ENCODE peak calls at places on chromosomes 12 and 14, in nine cellular contexts. One of them, this sample, is unnamed.

GRCh38 chr12:92757599-92758121 is 54.9 kb downstream of the PLEKHG7 start:
- DNase-seq in fibroblast of lung: no peak
- DNase-seq in HL-60: no peak
- DNase-seq in suprapubic skin: no peak
- DNase-seq in RWPE1: no peak
- DNase-seq in A549: no peak
- DNase-seq in astrocyte: no peak
- DNase-seq in heart right ventricle: no peak
- DNase-seq in pancreas: no peak
- DNase-seq in this sample: no peak

GRCh38 chr12:100401660-100402059 is 44.8 kb downstream of the SLC17A8 start:
- DNase-seq in fibroblast of lung: peak; percentile 45
- DNase-seq in HL-60: no peak
- DNase-seq in suprapubic skin: no peak
- DNase-seq in RWPE1: peak; percentile 69
- DNase-seq in A549: peak; percentile 66
- DNase-seq in astrocyte: peak; percentile 69
- DNase-seq in heart right ventricle: no peak
- DNase-seq in pancreas: no peak
- DNase-seq in this sample: no peak

GRCh38 chr12:106023034-106023433 is 115.7 kb downstream of the NUAK1 start:
- DNase-seq in fibroblast of lung: no peak
- DNase-seq in HL-60: no peak
- DNase-seq in suprapubic skin: no peak
- DNase-seq in RWPE1: no peak
- DNase-seq in A549: peak; percentile 22
- DNase-seq in astrocyte: no peak
- DNase-seq in heart right ventricle: no peak
- DNase-seq in pancreas: no peak
- DNase-seq in this sample: no peak

GRCh38 chr12:709631-710030 is 42.7 kb upstream of the WNK1 start:
- DNase-seq in fibroblast of lung: no peak
- DNase-seq in HL-60: no peak
- DNase-seq in suprapubic skin: no peak
- DNase-seq in RWPE1: no peak
- DNase-seq in A549: no peak
- DNase-seq in astrocyte: no peak
- DNase-seq in heart right ventricle: no peak
- DNase-seq in pancreas: no peak
- DNase-seq in this sample: no peak

GRCh38 chr12:70822431-70822830 is 98.1 kb downstream of the PTPRR start:
- DNase-seq in fibroblast of lung: no peak
- DNase-seq in HL-60: no peak
- DNase-seq in suprapubic skin: no peak
- DNase-seq in RWPE1: no peak
- DNase-seq in A549: no peak
- DNase-seq in astrocyte: no peak
- DNase-seq in heart right ventricle: no peak
- DNase-seq in pancreas: no peak
- DNase-seq in this sample: no peak

GRCh38 chr12:78820946-78821345 is 43.6 kb upstream of the SYT1 start:
- DNase-seq in fibroblast of lung: no peak
- DNase-seq in HL-60: no peak
- DNase-seq in suprapubic skin: no peak
- DNase-seq in RWPE1: no peak
- DNase-seq in A549: no peak
- DNase-seq in astrocyte: peak; percentile 2
- DNase-seq in heart right ventricle: no peak
- DNase-seq in pancreas: no peak
- DNase-seq in this sample: no peak

GRCh38 chr14:32469388-32470160 is 140.5 kb downstream of the AKAP6 start:
- DNase-seq in fibroblast of lung: peak; percentile 82
- DNase-seq in HL-60: no peak
- DNase-seq in suprapubic skin: no peak
- DNase-seq in RWPE1: peak; percentile 20
- DNase-seq in A549: peak; percentile 55
- DNase-seq in astrocyte: peak; percentile 49
- DNase-seq in heart right ventricle: no peak
- DNase-seq in pancreas: no peak
- DNase-seq in this sample: no peak

GRCh38 chr12:117844114-117844513 is 124.7 kb downstream of the KSR2 start:
- DNase-seq in fibroblast of lung: no peak
- DNase-seq in HL-60: no peak
- DNase-seq in suprapubic skin: no peak
- DNase-seq in RWPE1: no peak
- DNase-seq in A549: no peak
- DNase-seq in astrocyte: no peak
- DNase-seq in heart right ventricle: no peak
- DNase-seq in pancreas: no peak
- DNase-seq in this sample: no peak

GRCh38 chr12:117155278-117156060 is 34.8 kb downstream of the FBXO21 start:
- DNase-seq in fibroblast of lung: peak; percentile 26
- DNase-seq in HL-60: peak; percentile 34
- DNase-seq in suprapubic skin: peak; percentile 80
- DNase-seq in RWPE1: peak; percentile 94
- DNase-seq in A549: peak; percentile 95
- DNase-seq in astrocyte: peak; percentile 16
- DNase-seq in heart right ventricle: peak; percentile 46
- DNase-seq in pancreas: peak; percentile 87
- DNase-seq in this sample: no peak

GRCh38 chr14:93952829-93953228 is 23.5 kb downstream of the ASB2 start:
- DNase-seq in fibroblast of lung: no peak
- DNase-seq in HL-60: no peak
- DNase-seq in suprapubic skin: no peak
- DNase-seq in RWPE1: no peak
- DNase-seq in A549: no peak
- DNase-seq in astrocyte: no peak
- DNase-seq in heart right ventricle: no peak
- DNase-seq in pancreas: no peak
- DNase-seq in this sample: no peak

GRCh38 chr12:70919597-70920035 is 922 bp downstream of the PTPRR start:
- DNase-seq in fibroblast of lung: peak; percentile 27
- DNase-seq in HL-60: no peak
- DNase-seq in suprapubic skin: no peak
- DNase-seq in RWPE1: no peak
- DNase-seq in A549: no peak
- DNase-seq in astrocyte: peak; percentile 1
- DNase-seq in heart right ventricle: no peak
- DNase-seq in pancreas: no peak
- DNase-seq in this sample: no peak

GRCh38 chr14:34075095-34075744 is 124.3 kb upstream of the EGLN3 start:
- DNase-seq in fibroblast of lung: no peak
- DNase-seq in HL-60: peak; percentile 71
- DNase-seq in suprapubic skin: no peak
- DNase-seq in RWPE1: no peak
- DNase-seq in A549: no peak
- DNase-seq in astrocyte: no peak
- DNase-seq in heart right ventricle: no peak
- DNase-seq in pancreas: no peak
- DNase-seq in this sample: no peak

GRCh38 chr14:103395245-103395644 is 10.0 kb downstream of the MARK3 start:
- DNase-seq in fibroblast of lung: no peak
- DNase-seq in HL-60: no peak
- DNase-seq in suprapubic skin: no peak
- DNase-seq in RWPE1: no peak
- DNase-seq in A549: no peak
- DNase-seq in astrocyte: no peak
- DNase-seq in heart right ventricle: no peak
- DNase-seq in pancreas: no peak
- DNase-seq in this sample: no peak

GRCh38 chr12:49558526-49558925 is 9.4 kb downstream of the MCRS1 start:
- DNase-seq in fibroblast of lung: no peak
- DNase-seq in HL-60: no peak
- DNase-seq in suprapubic skin: no peak
- DNase-seq in RWPE1: no peak
- DNase-seq in A549: no peak
- DNase-seq in astrocyte: no peak
- DNase-seq in heart right ventricle: no peak
- DNase-seq in pancreas: no peak
- DNase-seq in this sample: no peak

GRCh38 chr14:22434901-22435565 is 154.0 kb downstream of the DAD1 start:
- DNase-seq in fibroblast of lung: no peak
- DNase-seq in HL-60: no peak
- DNase-seq in suprapubic skin: no peak
- DNase-seq in RWPE1: no peak
- DNase-seq in A549: no peak
- DNase-seq in astrocyte: no peak
- DNase-seq in heart right ventricle: no peak
- DNase-seq in pancreas: no peak
- DNase-seq in this sample: no peak

GRCh38 chr12:127284870-127285431 is 982.0 kb upstream of the TMEM132C start:
- DNase-seq in fibroblast of lung: peak; percentile 70
- DNase-seq in HL-60: no peak
- DNase-seq in suprapubic skin: no peak
- DNase-seq in RWPE1: no peak
- DNase-seq in A549: no peak
- DNase-seq in astrocyte: peak; percentile 86
- DNase-seq in heart right ventricle: no peak
- DNase-seq in pancreas: no peak
- DNase-seq in this sample: no peak

DNA sequence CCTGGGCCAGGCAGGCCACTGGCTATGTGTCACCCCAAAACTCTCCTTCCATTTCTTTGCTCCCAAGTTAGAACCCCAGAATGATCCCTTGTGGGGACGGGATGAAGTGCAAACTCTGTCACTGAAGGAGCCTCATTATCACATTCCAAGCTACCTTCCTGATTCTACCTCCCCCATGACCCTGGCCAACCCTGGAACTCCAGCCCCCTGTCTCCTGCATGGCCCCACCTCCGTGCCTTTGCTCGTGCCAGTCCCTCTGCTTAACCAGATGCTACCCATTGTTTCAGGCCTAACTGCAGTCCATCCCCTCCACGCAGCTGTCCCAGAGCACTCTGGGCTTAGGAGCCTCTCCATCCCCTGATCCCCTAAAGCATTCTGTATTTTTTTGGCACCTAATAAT is 57.9 kb downstream of the ISCA2 start:
- DNase-seq in fibroblast of lung: no peak
- DNase-seq in HL-60: no peak
- DNase-seq in suprapubic skin: no peak
- DNase-seq in RWPE1: no peak
- DNase-seq in A549: no peak
- DNase-seq in astrocyte: no peak
- DNase-seq in heart right ventricle: no peak
- DNase-seq in pancreas: no peak
- DNase-seq in this sample: no peak
- H3K27ac ChIP-seq in fibroblast of lung: peak overlapping the region; percentile 14
- H3K27ac ChIP-seq in HL-60: no peak overlapping the region
- H3K27ac ChIP-seq in suprapubic skin: no peak overlapping the region
- H3K27ac ChIP-seq in RWPE1: peak overlapping the region; percentile 81
- H3K27ac ChIP-seq in A549: no peak overlapping the region
- H3K27ac ChIP-seq in astrocyte: no peak overlapping the region
- H3K27ac ChIP-seq in heart right ventricle: no peak overlapping the region
- H3K27ac ChIP-seq in pancreas: no peak overlapping the region
- H3K27ac ChIP-seq in this sample: peak overlapping the region; percentile 85

DNA sequence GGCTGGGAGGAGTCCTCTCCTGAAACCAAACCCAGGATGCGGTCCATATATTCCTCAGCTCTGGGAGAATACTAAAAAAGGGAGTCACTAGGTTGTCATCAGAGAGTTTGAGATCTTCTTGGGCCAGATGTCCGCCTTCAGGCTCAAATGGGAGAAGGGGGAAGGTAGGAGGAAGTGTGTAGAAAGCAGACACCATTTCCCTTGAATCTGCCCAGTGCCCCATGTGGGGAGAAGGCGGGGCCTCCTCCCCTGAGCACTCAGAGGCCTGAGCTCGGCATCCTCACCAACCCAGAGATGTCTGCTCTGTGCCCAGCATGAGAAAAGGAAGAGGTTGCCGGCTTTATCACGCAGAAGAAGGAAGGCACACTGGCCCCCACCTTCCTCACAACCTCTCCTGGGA is 37.3 kb downstream of the LTBP2 start:
- DNase-seq in fibroblast of lung: no peak
- DNase-seq in HL-60: peak; percentile 31
- DNase-seq in suprapubic skin: no peak
- DNase-seq in RWPE1: no peak
- DNase-seq in A549: no peak
- DNase-seq in astrocyte: no peak
- DNase-seq in heart right ventricle: no peak
- DNase-seq in pancreas: no peak
- DNase-seq in this sample: no peak
- H3K27ac ChIP-seq in fibroblast of lung: peak overlapping the region; percentile 97
- H3K27ac ChIP-seq in HL-60: no peak overlapping the region
- H3K27ac ChIP-seq in suprapubic skin: no peak overlapping the region
- H3K27ac ChIP-seq in RWPE1: peak overlapping the region; percentile 100
- H3K27ac ChIP-seq in A549: peak overlapping the region; percentile 91
- H3K27ac ChIP-seq in astrocyte: peak overlapping the region; percentile 99
- H3K27ac ChIP-seq in heart right ventricle: no peak overlapping the region
- H3K27ac ChIP-seq in pancreas: no peak overlapping the region
- H3K27ac ChIP-seq in this sample: peak overlapping the region; percentile 94

GRCh38 chr14:24351517-24351916 is 11.7 kb upstream of the RIPK3 start:
- DNase-seq in fibroblast of lung: peak; percentile 54
- DNase-seq in HL-60: no peak
- DNase-seq in suprapubic skin: no peak
- DNase-seq in RWPE1: no peak
- DNase-seq in A549: no peak
- DNase-seq in astrocyte: no peak
- DNase-seq in heart right ventricle: no peak
- DNase-seq in pancreas: no peak
- DNase-seq in this sample: no peak
- H3K27ac ChIP-seq in fibroblast of lung: no peak overlapping the region
- H3K27ac ChIP-seq in HL-60: no peak overlapping the region
- H3K27ac ChIP-seq in suprapubic skin: no peak overlapping the region
- H3K27ac ChIP-seq in RWPE1: no peak overlapping the region
- H3K27ac ChIP-seq in A549: no peak overlapping the region
- H3K27ac ChIP-seq in astrocyte: no peak overlapping the region
- H3K27ac ChIP-seq in heart right ventricle: no peak overlapping the region
- H3K27ac ChIP-seq in pancreas: no peak overlapping the region
- H3K27ac ChIP-seq in this sample: no peak overlapping the region

GRCh38 chr12:97006585-97006984 is 99.5 kb downstream of the NEDD1 start:
- DNase-seq in fibroblast of lung: no peak
- DNase-seq in HL-60: no peak
- DNase-seq in suprapubic skin: no peak
- DNase-seq in RWPE1: peak; percentile 27
- DNase-seq in A549: no peak
- DNase-seq in astrocyte: no peak
- DNase-seq in heart right ventricle: no peak
- DNase-seq in pancreas: no peak
- DNase-seq in this sample: no peak

GRCh38 chr12:97003276-97003675 is 96.2 kb downstream of the NEDD1 start:
- DNase-seq in fibroblast of lung: no peak
- DNase-seq in HL-60: no peak
- DNase-seq in suprapubic skin: no peak
- DNase-seq in RWPE1: no peak
- DNase-seq in A549: no peak
- DNase-seq in astrocyte: no peak
- DNase-seq in heart right ventricle: no peak
- DNase-seq in pancreas: no peak
- DNase-seq in this sample: no peak

GRCh38 chr12:97005174-97005573 is 98.1 kb downstream of the NEDD1 start:
- DNase-seq in fibroblast of lung: no peak
- DNase-seq in HL-60: no peak
- DNase-seq in suprapubic skin: no peak
- DNase-seq in RWPE1: no peak
- DNase-seq in A549: no peak
- DNase-seq in astrocyte: no peak
- DNase-seq in heart right ventricle: no peak
- DNase-seq in pancreas: no peak
- DNase-seq in this sample: no peak

DNA sequence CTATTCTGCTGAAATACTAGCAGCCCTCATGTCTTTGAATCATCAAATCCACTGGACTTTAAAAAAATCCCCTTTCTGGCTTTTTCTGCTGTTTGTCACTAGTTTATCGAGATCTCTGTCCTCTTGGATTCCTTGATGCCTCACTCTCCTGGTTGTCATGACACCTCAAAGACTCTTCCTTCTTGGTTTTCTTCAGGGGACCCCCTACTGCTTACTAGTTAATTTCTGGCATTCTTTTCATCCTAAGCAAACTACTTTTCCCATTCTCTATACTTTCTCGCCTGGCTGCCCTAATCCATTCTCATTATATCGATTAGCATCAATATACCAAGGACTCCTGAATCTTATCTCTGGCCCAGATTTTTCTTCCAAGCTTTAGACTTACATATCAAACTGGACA is 98.6 kb downstream of the NEDD1 start:
- DNase-seq in fibroblast of lung: no peak
- DNase-seq in HL-60: no peak
- DNase-seq in suprapubic skin: no peak
- DNase-seq in RWPE1: no peak
- DNase-seq in A549: no peak
- DNase-seq in astrocyte: no peak
- DNase-seq in heart right ventricle: no peak
- DNase-seq in pancreas: no peak
- DNase-seq in this sample: no peak
- H3K27ac ChIP-seq in fibroblast of lung: no peak overlapping the region
- H3K27ac ChIP-seq in HL-60: no peak overlapping the region
- H3K27ac ChIP-seq in suprapubic skin: no peak overlapping the region
- H3K27ac ChIP-seq in RWPE1: no peak overlapping the region
- H3K27ac ChIP-seq in A549: no peak overlapping the region
- H3K27ac ChIP-seq in astrocyte: no peak overlapping the region
- H3K27ac ChIP-seq in heart right ventricle: no peak overlapping the region
- H3K27ac ChIP-seq in pancreas: no peak overlapping the region
- H3K27ac ChIP-seq in this sample: no peak overlapping the region

This sample was measured in ascending aorta.